ENCODE peak calls at places on chromosome 20, in ten cellular contexts. Z, N, R, Y, A, D, F, T, W and O are unnamed samples.

GRCh38 chr20:63309261-63310071 is 16.5 kb downstream of the COL20A1 start:
- DNase-seq in R (peak), W (peak), N (peak), Y (no peak), Z (peak), D (no peak), A (no peak), F (peak), T (no peak), O (no peak)

GRCh38 chr20:9300534-9300933 is 213.9 kb upstream of the LAMP5 start:
- DNase-seq in D (no peak), N (no peak), F (peak), T (no peak), Y (no peak), W (no peak), A (no peak), R (no peak), Z (no peak), O (no peak)

GRCh38 chr20:45963059-45964011 is 8.7 kb downstream of the ZNF335 start:
- DNase-seq in Z (peak), A (peak), W (peak), T (peak), F (peak), D (peak), R (no peak), Y (no peak), N (peak), O (no peak)

GRCh38 chr20:8809107-8809953 is 259.6 kb upstream of the PLCB4 start:
- DNase-seq in N (no peak), F (no peak), Y (no peak), Z (peak), T (no peak), A (no peak), D (no peak), W (no peak), R (no peak), O (no peak)

GRCh38 chr20:31682352-31682751 is 40.3 kb downstream of the BCL2L1 start:
- DNase-seq in N (no peak), A (no peak), Z (no peak), D (no peak), F (no peak), R (no peak), Y (no peak), W (no peak), T (no peak), O (no peak)

GRCh38 chr20:62655291-62656204 is 13.2 kb downstream of the SLCO4A1 start:
- DNase-seq in W (no peak), A (no peak), F (no peak), D (no peak), Y (no peak), T (no peak), N (peak), R (no peak), Z (no peak), O (no peak)

GRCh38 chr20:40245829-40246228 is 443.2 kb downstream of the MAFB start:
- DNase-seq in N (no peak), F (no peak), Z (no peak), Y (no peak), T (no peak), W (no peak), A (no peak), R (no peak), D (no peak), O (no peak)

GRCh38 chr20:54510546-54511129 is 35.2 kb downstream of the DOK5 start:
- DNase-seq in A (no peak), W (no peak), D (no peak), F (no peak), R (peak), N (no peak), Y (no peak), T (no peak), Z (peak), O (no peak)

GRCh38 chr20:19834783-19835182 is 76.7 kb downstream of the RIN2 start:
- DNase-seq in Y (no peak), D (no peak), R (no peak), W (no peak), N (no peak), A (no peak), Z (no peak), T (no peak), F (no peak), O (no peak)

GRCh38 chr20:52619101-52619500 is 353.1 kb upstream of the TSHZ2 start:
- DNase-seq in Z (no peak), R (no peak), W (no peak), F (no peak), N (no peak), Y (no peak), T (no peak), D (no peak), A (no peak), O (no peak)

GRCh38 chr20:45467861-45468260 is 1.7 kb upstream of the WFDC2 start:
- DNase-seq in D (no peak), T (no peak), Z (no peak), A (no peak), N (no peak), W (no peak), F (no peak), R (no peak), Y (no peak), O (no peak)

GRCh38 chr20:24405810-24406209 is 63.6 kb upstream of the SYNDIG1 start:
- DNase-seq in N (no peak), W (no peak), D (no peak), T (no peak), R (no peak), F (no peak), Z (no peak), A (no peak), Y (no peak), O (no peak)

GRCh38 chr20:64184795-64185194 is 20.5 kb downstream of the MYT1 start:
- DNase-seq in A (no peak), F (no peak), D (no peak), R (no peak), Y (no peak), W (no peak), T (no peak), N (no peak), Z (no peak), O (no peak)

GRCh38 chr20:14337400-14338171 is at the start of gene FLRT3:
- DNase-seq in D (peak), Z (peak), R (peak), T (peak), A (no peak), N (peak), W (peak), F (peak), Y (peak), O (peak)

GRCh38 chr20:62822788-62823651 is 6.2 kb downstream of the COL9A3 start:
- DNase-seq in Y (no peak), Z (peak), R (no peak), T (peak), W (peak), D (no peak), N (no peak), A (no peak), F (peak), O (peak)

GRCh38 chr20:63029358-63030121 is 22.8 kb upstream of the BHLHE23 start:
- DNase-seq in R (no peak), Z (no peak), D (no peak), T (peak), N (no peak), W (no peak), F (no peak), A (peak), Y (no peak), O (no peak)

GRCh38 chr20:6395695-6396094 is 272.9 kb upstream of the FERMT1 start:
- DNase-seq in Z (no peak), Y (no peak), F (peak), D (no peak), R (no peak), T (no peak), W (no peak), N (no peak), A (no peak), O (no peak)

GRCh38 chr20:2162823-2163166 is 61.2 kb downstream of the STK35 start:
- DNase-seq in N (no peak), Y (no peak), T (no peak), W (no peak), Z (no peak), R (no peak), D (no peak), F (no peak), A (no peak), O (no peak)

GRCh38 chr20:2523919-2524434 is 12.4 kb upstream of the TMC2 start:
- DNase-seq in Z (no peak), Y (no peak), T (no peak), R (no peak), W (no peak), D (no peak), A (no peak), F (no peak), N (no peak), O (no peak)

GRCh38 chr20:15823718-15824117 is 749.5 kb downstream of the KIF16B start:
- DNase-seq in Y (no peak), Z (no peak), W (no peak), T (no peak), D (no peak), N (no peak), A (no peak), F (no peak), R (no peak), O (no peak)

GRCh38 chr20:2873747-2874041 is 413 bp downstream of the PTPRA start:
- DNase-seq in F (peak), N (peak), Z (peak), D (no peak), Y (no peak), W (no peak), R (no peak), T (no peak), A (peak), O (peak)

GRCh38 chr20:21781446-21782075 is 76.1 kb downstream of the PAX1 start:
- DNase-seq in D (no peak), F (no peak), A (no peak), R (no peak), W (no peak), N (no peak), Z (no peak), Y (no peak), T (no peak), O (no peak)

GRCh38 chr20:51696304-51697118 is 71.7 kb downstream of the ATP9A start:
- DNase-seq in T (no peak), Z (no peak), W (no peak), F (no peak), D (no peak), A (no peak), R (no peak), Y (no peak), N (peak), O (no peak)

GRCh38 chr20:2692036-2692885 is at the start of gene EBF4:
- DNase-seq in A (peak), W (no peak), T (peak), F (no peak), Y (no peak), Z (peak), D (peak), R (peak), N (peak), O (peak)

GRCh38 chr20:59063358-59064213 is 21.0 kb upstream of the PRELID3B start:
- DNase-seq in A (no peak), W (no peak), Y (no peak), T (no peak), F (peak), R (peak), Z (no peak), N (peak), D (no peak), O (no peak)

GRCh38 chr20:47113362-47114118 is 218.9 kb downstream of the EYA2 start:
- DNase-seq in F (peak), T (no peak), R (no peak), W (no peak), N (no peak), D (no peak), Z (no peak), A (no peak), Y (no peak), O (no peak)

GRCh38 chr20:9112541-9113515 is 43.9 kb downstream of the PLCB4 start:
- DNase-seq in F (peak), N (no peak), W (no peak), R (peak), A (no peak), D (peak), T (no peak), Z (peak), Y (no peak), O (no peak)

GRCh38 chr20:44448753-44449546 is 26.7 kb upstream of the TTPAL start:
- DNase-seq in W (peak), D (no peak), R (no peak), A (no peak), F (no peak), T (no peak), Z (no peak), N (no peak), Y (peak), O (no peak)

GRCh38 chr20:32017711-32018251 is 7.5 kb downstream of the CCM2L start:
- DNase-seq in W (no peak), A (peak), Z (peak), F (no peak), T (peak), D (no peak), R (no peak), Y (peak), N (no peak), O (peak)

GRCh38 chr20:32959351-32960221 is 44.6 kb downstream of the SUN5 start:
- DNase-seq in F (no peak), W (no peak), A (no peak), D (no peak), N (no peak), R (no peak), Y (no peak), T (no peak), Z (no peak), O (no peak)

GRCh38 chr20:20521736-20522135 is 153.8 kb downstream of the INSM1 start:
- DNase-seq in A (no peak), T (no peak), Y (no peak), N (no peak), R (no peak), D (no peak), Z (no peak), W (no peak), F (no peak), O (no peak)

GRCh38 chr20:62983210-62983609 is 23.6 kb downstream of the BHLHE23 start:
- DNase-seq in W (no peak), N (no peak), T (no peak), Z (no peak), Y (no peak), A (no peak), D (no peak), F (no peak), R (no peak), O (no peak)

GRCh38 chr20:17227199-17227535 is 327 bp downstream of the PCSK2 start:
- DNase-seq in R (peak), T (no peak), Y (no peak), D (no peak), A (no peak), F (no peak), Z (no peak), W (no peak), N (no peak), O (no peak)

GRCh38 chr20:33566781-33567603 is 77.1 kb downstream of the CBFA2T2 start:
- DNase-seq in Y (no peak), A (no peak), T (no peak), W (no peak), R (no peak), D (no peak), Z (no peak), F (no peak), N (no peak), O (no peak)

DNA sequence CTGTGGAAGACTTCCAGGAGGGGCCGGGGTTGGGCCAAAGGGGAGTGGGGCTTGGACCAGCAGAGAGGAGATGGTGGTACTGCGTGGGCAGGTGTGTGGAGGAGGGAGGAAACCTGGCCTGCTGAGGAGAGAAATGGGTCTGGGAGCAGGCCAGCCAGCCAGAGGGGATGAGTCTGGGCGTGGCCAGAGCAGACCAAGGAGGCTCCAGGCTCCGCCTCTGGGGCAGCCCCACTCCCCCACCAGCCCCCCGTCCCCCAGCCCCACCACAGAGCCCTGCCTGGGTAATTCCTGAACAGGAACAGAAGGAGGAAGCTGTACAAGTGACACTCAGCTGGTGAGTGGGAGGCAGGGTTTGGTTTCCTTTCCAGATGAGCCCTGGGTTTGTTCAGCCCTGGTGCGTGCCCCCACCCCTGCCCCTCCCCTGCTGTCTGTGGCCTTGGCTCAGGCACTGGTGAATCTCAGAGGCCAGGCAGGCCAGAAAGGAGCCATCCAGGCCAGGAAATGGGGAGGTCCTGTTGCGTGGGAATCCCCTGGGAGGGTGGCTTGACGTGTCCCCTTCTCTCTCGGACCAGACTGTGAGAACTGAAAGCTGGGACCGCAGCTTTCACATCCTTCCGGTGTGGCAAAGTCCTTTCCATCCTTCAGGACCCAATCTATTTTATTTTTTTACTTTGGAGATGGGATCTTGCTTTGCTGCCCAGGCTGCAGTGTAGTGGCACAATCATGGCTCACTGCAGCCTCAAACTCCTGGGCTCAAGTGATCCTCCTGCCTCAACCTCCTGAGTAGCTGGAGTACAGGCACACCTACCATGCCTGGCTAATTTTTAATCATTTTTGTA is 9.4 kb upstream of the SRC start:
- DNase-seq in N (peak), R (peak), F (peak), Y (no peak), T (peak), A (peak), Z (no peak), W (no peak), D (no peak), O (peak)
- TF ChIP-seq POLR2A in N (no peak), R (no peak), F (no peak), Y (no peak), T (no peak), A (no peak), Z (no peak), W (no peak), D (no peak), O (no peak)

DNA sequence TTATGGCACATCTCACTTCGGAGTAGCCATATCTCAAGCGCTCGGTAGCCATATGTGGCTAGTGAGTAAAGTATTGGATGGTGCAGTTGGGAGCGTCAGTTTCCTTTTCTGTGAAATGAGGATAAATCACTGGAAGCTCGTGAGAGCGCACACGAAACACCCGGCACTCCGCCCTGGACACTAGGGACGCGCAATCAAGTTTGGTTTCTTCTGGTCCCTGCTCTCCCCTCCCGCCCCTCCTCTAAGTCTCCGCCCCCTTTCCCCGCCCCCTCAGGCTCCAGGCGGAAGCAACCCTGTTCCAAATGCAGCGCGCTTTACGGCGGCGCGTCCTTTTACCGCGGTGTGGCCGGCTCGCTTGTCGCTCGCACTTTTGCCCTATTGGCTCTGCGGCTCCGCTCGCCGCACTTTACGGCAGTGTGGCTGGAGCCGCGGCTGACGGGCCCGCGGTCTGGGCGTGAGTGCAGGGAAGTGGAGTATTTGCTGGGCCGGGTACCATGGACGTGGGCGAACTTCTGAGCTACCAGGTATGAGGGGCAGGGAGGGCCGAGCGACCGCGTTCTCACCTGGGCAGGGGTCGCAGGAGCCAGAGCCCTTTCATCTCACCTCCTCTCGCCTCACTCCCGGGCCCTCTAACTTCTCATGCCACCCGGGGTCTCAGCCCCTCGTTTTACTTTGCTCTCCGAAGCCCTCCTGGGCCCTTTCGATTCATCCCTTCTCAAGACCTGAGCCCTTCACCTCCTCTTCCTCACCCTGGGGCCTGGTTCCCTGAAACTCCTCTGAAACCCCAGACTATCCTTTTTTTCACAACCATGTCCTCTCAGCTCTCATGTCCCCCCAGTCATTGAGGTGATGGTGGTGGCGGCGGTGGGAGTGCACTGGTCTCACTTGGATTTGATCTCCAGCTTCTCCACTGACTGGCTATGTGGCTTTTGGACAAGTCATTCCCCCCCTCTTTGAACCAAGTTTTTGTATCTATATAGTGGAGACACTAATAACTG is at the start of gene CTNNBL1:
- DNase-seq in T (peak), W (peak), A (peak), R (peak), N (peak), F (peak), D (peak), Z (peak), Y (peak), O (peak)
- TF ChIP-seq POLR2A in T (peak), W (peak), A (peak), R (peak), N (peak), F (peak), D (peak), Z (peak), Y (peak), O (no peak)

DNA sequence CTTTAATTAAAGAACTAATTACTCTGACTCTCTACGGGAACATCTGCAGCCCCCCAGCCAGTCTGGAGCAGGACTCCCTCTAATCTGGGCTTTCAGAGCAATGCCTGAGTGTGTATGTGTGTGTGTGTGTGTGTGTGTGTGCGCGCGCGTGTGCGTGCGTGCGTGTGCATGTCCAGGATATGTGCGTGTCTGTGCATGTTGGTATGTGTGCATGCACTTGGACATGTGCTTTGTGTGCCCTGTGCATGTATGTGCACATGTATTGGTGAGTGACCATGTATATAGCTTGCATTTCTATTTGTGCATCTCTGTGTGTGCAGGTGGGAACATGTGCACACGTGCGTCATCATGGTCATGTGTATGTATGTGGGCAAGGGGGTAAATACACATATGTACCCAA is 174.0 kb downstream of the DHX35 start:
- DNase-seq in R (no peak), N (no peak), F (no peak), Y (no peak), T (no peak), A (no peak), D (no peak), Z (no peak), W (no peak), O (no peak)
- TF ChIP-seq POLR2A in R (no peak), N (no peak), F (no peak), Y (no peak), T (no peak), A (no peak), D (no peak), Z (no peak), W (no peak), O (no peak)

GRCh38 chr20:18466574-18466893 is 296 bp downstream of the DZANK1 start:
- DNase-seq in F (no peak), T (no peak), N (no peak), Z (no peak), D (no peak), Y (no peak), W (no peak), A (no peak), R (no peak), O (no peak)

GRCh38 chr20:18465536-18466200 is 1.2 kb downstream of the DZANK1 start:
- DNase-seq in Y (no peak), A (no peak), T (no peak), N (no peak), Z (no peak), W (no peak), D (no peak), F (no peak), R (no peak), O (no peak)

GRCh38 chr20:18466894-18467678 is at the start of the genes DZANK1 and POLR3F:
- DNase-seq in D (peak), R (peak), A (peak), Z (peak), T (peak), F (peak), N (peak), W (peak), Y (peak), O (peak)
- TF ChIP-seq POLR2A in D (peak), R (no peak), A (peak), Z (peak), T (no peak), F (peak), N (peak), W (no peak), Y (peak), O (peak)

GRCh38 chr20:57372581-57373350 is 18.4 kb upstream of the RBM38 start:
- DNase-seq in Z (no peak), R (no peak), N (no peak), D (no peak), W (no peak), F (no peak), T (no peak), Y (no peak), A (no peak), O (no peak)
- TF ChIP-seq POLR2A in Z (no peak), R (no peak), N (no peak), D (no peak), W (no peak), F (no peak), T (no peak), Y (no peak), A (no peak), O (no peak)